ENCODE peak calls at places on chromosomes 2 and 18, in seven cellular contexts. F, I, Q, X, B, E and P are unnamed samples.

GRCh38 chr2:66446178-66446860 is 11.4 kb downstream of the MEIS1 start:
- DNase-seq in F (peak), I (no peak), Q (no peak), X (peak), B (peak), E (no peak), P (no peak)

GRCh38 chr2:165969227-165969626 is 15.7 kb upstream of the TTC21B start:
- DNase-seq in F (no peak), I (no peak), Q (no peak), X (peak), B (no peak), E (no peak), P (no peak)

GRCh38 chr2:202339052-202339870 is 36.9 kb upstream of the BMPR2 start:
- DNase-seq in F (no peak), I (no peak), Q (no peak), X (peak), B (peak), E (no peak), P (peak)

GRCh38 chr2:42141687-42142475 is 27.3 kb upstream of the EML4 start:
- DNase-seq in F (peak), I (no peak), Q (no peak), X (peak), B (peak), E (peak), P (no peak)

GRCh38 chr18:46719388-46719787 is 37.5 kb downstream of the ST8SIA5 start:
- DNase-seq in F (no peak), I (no peak), Q (no peak), X (peak), B (no peak), E (no peak), P (no peak)

GRCh38 chr2:179021258-179021657 is 28.7 kb downstream of the CCDC141 start:
- DNase-seq in F (no peak), I (no peak), Q (no peak), X (no peak), B (no peak), E (no peak), P (no peak)

GRCh38 chr2:67255933-67256615 is 141.1 kb upstream of the ETAA1 start:
- DNase-seq in F (no peak), I (no peak), Q (peak), X (peak), B (peak), E (peak), P (peak)

GRCh38 chr2:222364280-222364895 is 60.0 kb upstream of the SGPP2 start:
- DNase-seq in F (no peak), I (no peak), Q (no peak), X (no peak), B (no peak), E (no peak), P (peak)

GRCh38 chr2:56763683-56764082 is 579.9 kb downstream of the CCDC85A start:
- DNase-seq in F (no peak), I (no peak), Q (no peak), X (no peak), B (no peak), E (no peak), P (no peak)

GRCh38 chr18:42365550-42365949 is 410.5 kb downstream of the PIK3C3 start:
- DNase-seq in F (no peak), I (no peak), Q (no peak), X (no peak), B (no peak), E (no peak), P (no peak)

GRCh38 chr2:149601141-149601796 is 13.7 kb upstream of the MMADHC start:
- DNase-seq in F (no peak), I (no peak), Q (no peak), X (peak), B (peak), E (no peak), P (no peak)

GRCh38 chr2:235536711-235537110 is 42.9 kb downstream of the AGAP1 start:
- DNase-seq in F (no peak), I (no peak), Q (no peak), X (no peak), B (no peak), E (no peak), P (no peak)

GRCh38 chr2:191901031-191901430 is 54.1 kb upstream of the CAVIN2 start:
- DNase-seq in F (no peak), I (no peak), Q (no peak), X (no peak), B (no peak), E (no peak), P (no peak)

GRCh38 chr2:199747427-199747826 is 103.6 kb downstream of the FTCDNL1 start:
- DNase-seq in F (peak), I (no peak), Q (no peak), X (no peak), B (no peak), E (no peak), P (no peak)

GRCh38 chr18:59911600-59911999 is 11.8 kb downstream of the PMAIP1 start:
- DNase-seq in F (no peak), I (no peak), Q (no peak), X (no peak), B (no peak), E (no peak), P (no peak)

GRCh38 chr2:143334837-143335236 is 205.6 kb downstream of the ARHGAP15 start:
- DNase-seq in F (no peak), I (no peak), Q (no peak), X (no peak), B (no peak), E (no peak), P (no peak)

GRCh38 chr2:95074663-95075439 is 46.8 kb downstream of the MRPS5 start:
- DNase-seq in F (no peak), I (peak), Q (no peak), X (no peak), B (no peak), E (no peak), P (no peak)

GRCh38 chr2:47345584-47345913 is 57.4 kb upstream of the MSH2 start:
- DNase-seq in F (no peak), I (no peak), Q (no peak), X (no peak), B (no peak), E (no peak), P (no peak)

GRCh38 chr2:113980946-113981345 is 91.1 kb downstream of the ACTR3 start:
- DNase-seq in F (no peak), I (no peak), Q (no peak), X (peak), B (peak), E (no peak), P (no peak)

GRCh38 chr2:10911291-10912075 is at the start of gene KCNF1:
- DNase-seq in F (no peak), I (no peak), Q (no peak), X (peak), B (peak), E (no peak), P (peak)

GRCh38 chr2:10119027-10119325 is 3.6 kb upstream of the RRM2 start:
- DNase-seq in F (no peak), I (no peak), Q (no peak), X (no peak), B (no peak), E (no peak), P (no peak)

GRCh38 chr18:32469691-32470131 is 971 bp downstream of the GAREM1 start:
- DNase-seq in F (no peak), I (no peak), Q (no peak), X (peak), B (peak), E (no peak), P (peak)

GRCh38 chr2:42223822-42224268 is 54.7 kb downstream of the EML4 start:
- DNase-seq in F (no peak), I (no peak), Q (no peak), X (peak), B (peak), E (no peak), P (no peak)

GRCh38 chr2:236705295-236706114 is 135.9 kb downstream of the ACKR3 start:
- DNase-seq in F (no peak), I (no peak), Q (no peak), X (no peak), B (peak), E (no peak), P (no peak)

GRCh38 chr2:22554453-22554852 is 830.5 kb upstream of the KLHL29 start:
- DNase-seq in F (no peak), I (no peak), Q (no peak), X (no peak), B (no peak), E (no peak), P (no peak)

GRCh38 chr2:224909885-224910517 is 132.3 kb downstream of the DOCK10 start:
- DNase-seq in F (peak), I (peak), Q (peak), X (peak), B (peak), E (peak), P (peak)

DNA sequence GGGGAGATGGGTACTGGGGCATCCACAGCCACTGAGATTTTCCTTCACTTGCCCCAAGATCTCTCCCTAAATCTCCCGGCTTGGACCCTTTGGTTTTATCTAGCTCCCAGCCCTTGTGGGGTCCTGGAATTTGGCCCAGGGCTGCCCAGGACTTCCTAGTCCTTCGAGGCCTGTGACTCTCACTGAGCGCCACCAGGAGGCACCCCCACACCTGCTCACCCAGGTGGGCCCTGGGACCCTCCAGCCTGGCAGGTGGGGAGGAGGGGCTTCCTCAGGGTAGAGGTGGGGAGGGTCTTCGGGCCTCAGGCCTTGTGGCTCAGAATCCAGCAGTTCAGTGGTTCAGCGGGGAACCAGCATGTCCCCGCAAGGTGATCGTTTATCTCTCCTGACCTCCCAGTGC is 11.9 kb upstream of the PRSS56 start:
- DNase-seq in F (no peak), I (no peak), Q (no peak), X (no peak), B (no peak), E (no peak), P (no peak)
- TF ChIP-seq CTCF in F (no peak), I (no peak), Q (no peak), X (no peak), B (no peak), E (no peak), P (no peak)

GRCh38 chr2:37281916-37282315 is 42.7 kb downstream of the PRKD3 start:
- DNase-seq in F (no peak), I (no peak), Q (no peak), X (no peak), B (no peak), E (no peak), P (no peak)
- TF ChIP-seq CTCF in F (no peak), I (no peak), Q (no peak), X (peak), B (no peak), E (no peak), P (no peak)

DNA sequence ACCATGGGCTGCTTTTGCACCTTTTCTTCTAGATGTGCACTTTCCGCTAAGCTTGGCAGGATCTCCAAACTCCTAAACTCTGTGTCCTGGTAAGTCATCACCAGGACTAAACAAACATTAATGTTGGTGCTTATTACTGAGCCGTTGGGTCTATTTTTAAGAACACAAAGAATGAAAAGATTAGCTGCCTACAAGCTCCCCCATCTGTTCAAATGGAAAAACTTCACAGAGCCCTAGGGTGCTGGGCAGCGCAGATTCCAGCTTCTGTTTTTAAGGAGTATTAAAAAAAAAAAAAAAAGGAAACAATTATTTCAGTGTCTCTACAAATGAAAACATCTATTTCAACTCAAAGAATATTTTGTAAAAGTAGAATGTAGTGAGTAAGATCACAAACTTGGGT is 97.8 kb upstream of the AQP4 start:
- DNase-seq in F (no peak), I (no peak), Q (no peak), X (no peak), B (no peak), E (no peak), P (no peak)
- TF ChIP-seq CTCF in F (peak), I (no peak), Q (no peak), X (no peak), B (no peak), E (no peak), P (no peak)

GRCh38 chr2:180847073-180847472 is 133.3 kb upstream of the UBE2E3 start:
- DNase-seq in F (no peak), I (no peak), Q (no peak), X (no peak), B (no peak), E (no peak), P (no peak)
- TF ChIP-seq CTCF in F (no peak), I (no peak), Q (no peak), X (peak), B (no peak), E (no peak), P (no peak)